ENCODE peak calls at places on chromosomes 6 and 20, in five cellular contexts. G is K562, C is A549, V is IMR-90, K is SK-N-SH. Q is an unnamed sample.

GRCh38 chr6:36808634-36809033 is 30.6 kb downstream of the CPNE5 start:
- DNase-seq in C (no peak), V (no peak), G (no peak), K (no peak), Q (no peak)

GRCh38 chr20:38139156-38139912 is 25.7 kb downstream of the TGM2 start:
- DNase-seq in G (no peak), C (no peak), K (no peak), V (no peak), Q (no peak)

GRCh38 chr20:44491635-44492395 is 16.1 kb downstream of the TTPAL start:
- DNase-seq in G (no peak), C (no peak), K (no peak), V (peak), Q (no peak)

GRCh38 chr6:87714093-87714809 is 12.2 kb upstream of the AKIRIN2 start:
- DNase-seq in G (no peak), V (peak), C (no peak), K (no peak), Q (no peak)

GRCh38 chr6:164243949-164244348 is 829.4 kb downstream of the QKI start:
- DNase-seq in C (no peak), V (no peak), G (no peak), K (no peak), Q (no peak)

GRCh38 chr6:150940951-150941350 is 75.4 kb downstream of the MTHFD1L start:
- DNase-seq in V (peak), K (no peak), G (no peak), C (no peak), Q (no peak)

GRCh38 chr6:61217714-61218113 is 1068.3 kb downstream of the KHDRBS2 start:
- DNase-seq in K (no peak), G (no peak), C (no peak), V (no peak), Q (no peak)

GRCh38 chr6:22145823-22146379 is 150.9 kb downstream of the PRL start:
- DNase-seq in K (peak), G (no peak), C (no peak), V (peak), Q (no peak)

GRCh38 chr6:145502417-145502816 is 232.9 kb downstream of the EPM2A start:
- DNase-seq in K (no peak), V (no peak), C (no peak), G (no peak), Q (no peak)

GRCh38 chr6:46476301-46476700 is 14.9 kb downstream of the RCAN2 start:
- DNase-seq in K (no peak), G (no peak), V (no peak), C (no peak), Q (no peak)

GRCh38 chr20:49916146-49917002 is 1.0 kb upstream of the SPATA2 start:
- DNase-seq in V (peak), K (no peak), C (peak), G (peak), Q (no peak)

GRCh38 chr6:108592371-108593337 is 31.9 kb downstream of the FOXO3 start:
- DNase-seq in G (peak), K (no peak), V (peak), C (no peak), Q (peak)

GRCh38 chr20:23130622-23130916 is 44.4 kb upstream of the CD93 start:
- DNase-seq in V (no peak), G (no peak), K (no peak), C (no peak), Q (no peak)

GRCh38 chr20:44723391-44723790 is 8.2 kb downstream of the CCN5 start:
- DNase-seq in K (no peak), V (no peak), C (no peak), G (no peak), Q (no peak)

GRCh38 chr6:22737331-22737730 is 168.0 kb downstream of the HDGFL1 start:
- DNase-seq in C (no peak), K (no peak), V (peak), G (no peak), Q (peak)

GRCh38 chr6:161168281-161168891 is 105.5 kb downstream of the AGPAT4 start:
- DNase-seq in V (peak), K (peak), C (peak), G (no peak), Q (no peak)

GRCh38 chr6:36804549-36804948 is 34.7 kb downstream of the CPNE5 start:
- DNase-seq in K (no peak), G (peak), V (no peak), C (no peak), Q (no peak)

GRCh38 chr6:155340464-155341129 is 26.3 kb upstream of the TFB1M start:
- DNase-seq in K (no peak), C (no peak), V (peak), G (no peak), Q (no peak)

GRCh38 chr20:35801865-35802264 is 30.1 kb downstream of the PHF20 start:
- DNase-seq in V (no peak), C (no peak), G (no peak), K (no peak), Q (no peak)

GRCh38 chr6:148464319-148465010 is 121.8 kb downstream of the SASH1 start:
- DNase-seq in K (peak), V (peak), G (peak), C (peak), Q (peak)

GRCh38 chr6:148144917-148145521 is 197.6 kb upstream of the SASH1 start:
- DNase-seq in V (peak), K (peak), G (peak), C (peak), Q (no peak)

GRCh38 chr20:62551408-62552323 is 75.9 kb upstream of the GATA5 start:
- DNase-seq in G (no peak), V (no peak), K (peak), C (no peak), Q (no peak)

GRCh38 chr6:112218563-112218962 is 35.8 kb downstream of the LAMA4 start:
- DNase-seq in G (no peak), C (no peak), K (no peak), V (no peak), Q (no peak)

GRCh38 chr6:36634317-36634716 is 40.2 kb downstream of the SRSF3 start:
- DNase-seq in C (no peak), K (no peak), V (no peak), G (no peak), Q (no peak)

GRCh38 chr6:44342489-44342888 is at the start of gene SPATS1:
- DNase-seq in C (no peak), V (no peak), G (no peak), K (peak), Q (no peak)

GRCh38 chr6:164763788-164764187 is 545.6 kb downstream of the C6orf118 start:
- DNase-seq in G (no peak), C (no peak), V (no peak), K (no peak), Q (no peak)

GRCh38 chr6:39003072-39003471 is 45.5 kb upstream of the GLP1R start:
- DNase-seq in C (no peak), G (peak), V (no peak), K (no peak), Q (no peak)
- TF ChIP-seq RFX5 in C (no peak), G (no peak), V (no peak), K (no peak), Q (no peak)

GRCh38 chr20:48404598-48404997 is 423.2 kb downstream of the PREX1 start:
- DNase-seq in K (no peak), G (no peak), C (peak), V (no peak), Q (no peak)
- TF ChIP-seq RFX5 in K (no peak), G (no peak), C (no peak), V (no peak), Q (no peak)

DNA sequence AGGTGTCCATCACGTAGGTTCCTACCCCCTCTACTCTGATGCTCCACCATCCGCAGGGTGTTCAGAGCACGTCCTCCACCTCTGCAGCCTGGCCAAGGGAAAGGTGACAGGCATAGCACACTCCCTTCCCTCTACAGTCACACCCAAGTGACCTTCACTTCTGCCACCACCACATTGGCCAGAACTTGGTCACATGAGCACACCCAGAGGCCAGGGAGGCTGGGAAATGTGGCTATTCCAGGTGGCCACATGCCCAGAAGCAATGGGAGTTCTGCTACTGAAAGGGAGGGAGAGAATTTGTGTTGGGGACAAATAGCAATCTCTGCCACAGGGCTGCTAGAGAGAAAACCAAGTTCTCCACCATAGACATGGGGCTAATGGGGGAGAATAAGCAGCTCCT is 180.3 kb downstream of the NFATC2 start:
- DNase-seq in V (no peak), C (no peak), K (no peak), G (no peak), Q (no peak)
- TF ChIP-seq RFX5 in V (no peak), C (no peak), K (no peak), G (no peak), Q (no peak)

GRCh38 chr6:107320126-107320525 is 139.2 kb downstream of the PDSS2 start:
- DNase-seq in K (no peak), C (no peak), G (no peak), V (peak), Q (no peak)
- TF ChIP-seq RFX5 in K (no peak), C (no peak), G (no peak), V (no peak), Q (no peak)

GRCh38 chr6:41650120-41650519 is 11.9 kb downstream of the MDFI start:
- DNase-seq in K (no peak), C (no peak), G (no peak), V (no peak), Q (no peak)

GRCh38 chr6:41648921-41649320 is 10.7 kb downstream of the MDFI start:
- DNase-seq in K (peak), V (no peak), C (no peak), G (no peak), Q (no peak)

GRCh38 chr6:41651246-41651961 is 13.1 kb downstream of the MDFI start:
- DNase-seq in K (no peak), C (no peak), V (no peak), G (no peak), Q (no peak)

GRCh38 chr6:41648070-41648585 is 9.9 kb downstream of the MDFI start:
- DNase-seq in C (no peak), G (no peak), V (no peak), K (no peak), Q (no peak)

DNA sequence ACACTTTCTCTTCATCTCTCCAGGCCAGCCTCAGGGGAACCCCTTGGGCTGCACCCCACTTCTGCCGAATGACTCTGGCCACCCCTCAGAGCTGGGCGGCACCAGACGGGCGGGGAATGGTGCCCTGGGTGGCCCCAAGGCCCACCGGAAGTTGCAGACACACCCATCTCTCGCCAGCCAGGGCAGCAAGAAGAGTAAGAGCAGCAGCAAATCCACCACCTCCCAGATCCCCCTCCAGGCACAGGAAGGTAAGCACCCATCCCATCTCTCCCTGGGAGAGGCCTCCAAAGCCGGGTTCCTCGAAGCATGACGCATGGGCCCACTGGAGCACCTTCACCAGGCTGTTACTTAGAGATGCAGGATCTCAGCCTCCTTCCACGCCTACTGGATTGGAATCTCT is 11.3 kb downstream of the MDFI start:
- DNase-seq in K (no peak), V (no peak), G (no peak), C (no peak), Q (no peak)
- TF ChIP-seq RFX5 in K (no peak), V (no peak), G (no peak), C (no peak), Q (no peak)

GRCh38 chr20:24862186-24862585 is 86.9 kb upstream of the CST7 start:
- DNase-seq in V (no peak), C (no peak), G (no peak), K (no peak), Q (no peak)

GRCh38 chr20:24863356-24863755 is 85.7 kb upstream of the CST7 start:
- DNase-seq in K (no peak), V (peak), C (no peak), G (no peak), Q (no peak)

GRCh38 chr20:24862606-24863005 is 86.5 kb upstream of the CST7 start:
- DNase-seq in K (no peak), C (no peak), V (no peak), G (no peak), Q (no peak)

GRCh38 chr20:24855848-24856247 is 93.2 kb upstream of the CST7 start:
- DNase-seq in V (no peak), C (no peak), G (no peak), K (no peak), Q (no peak)

GRCh38 chr20:24859539-24859938 is 89.5 kb upstream of the CST7 start:
- DNase-seq in G (no peak), V (no peak), C (no peak), K (no peak), Q (no peak)
- TF ChIP-seq RFX5 in G (no peak), V (no peak), C (no peak), K (no peak), Q (no peak)

DNA sequence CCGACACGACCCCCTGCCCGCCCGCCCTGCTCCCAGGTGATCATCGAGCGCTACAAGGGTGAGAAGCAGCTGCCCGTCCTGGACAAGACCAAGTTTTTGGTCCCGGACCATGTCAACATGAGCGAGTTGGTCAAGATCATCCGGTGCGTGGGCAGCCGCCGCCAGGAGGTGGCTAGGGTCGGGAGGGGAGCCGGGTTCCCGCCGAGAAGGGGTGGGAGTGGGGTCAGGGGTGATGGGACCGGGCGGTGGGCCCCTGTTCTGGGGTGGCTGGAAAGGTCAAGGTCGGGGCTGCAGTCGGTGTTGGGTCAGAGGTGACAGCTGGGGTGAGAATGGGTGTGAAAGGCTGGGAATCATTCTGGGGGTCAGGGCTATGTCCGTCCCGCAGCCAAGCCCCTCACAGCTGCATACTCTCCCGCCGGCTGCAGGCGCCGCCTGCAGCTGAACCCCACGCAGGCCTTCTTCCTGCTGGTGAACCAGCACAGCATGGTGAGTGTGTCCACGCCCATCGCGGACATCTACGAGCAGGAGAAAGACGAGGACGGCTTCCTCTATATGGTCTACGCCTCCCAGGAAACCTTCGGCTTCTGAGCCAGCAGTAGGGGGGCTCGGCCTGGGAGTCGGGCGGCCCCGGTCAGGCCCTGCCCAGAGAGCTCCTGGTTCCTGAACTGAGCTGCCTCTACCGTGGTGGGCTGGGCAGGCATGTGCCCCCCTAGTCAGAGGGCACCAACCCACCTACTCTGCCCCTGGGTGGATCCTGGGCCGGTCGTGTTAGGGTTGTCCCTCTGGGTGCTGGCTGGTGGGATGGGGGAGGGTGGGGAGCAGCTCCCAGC is 1.0 kb downstream of the MAP1LC3A start:
- DNase-seq in G (no peak), K (peak), V (no peak), C (no peak), Q (no peak)
- TF ChIP-seq RFX5 in G (no peak), K (no peak), V (no peak), C (no peak), Q (no peak)

GRCh38 chr6:25899580-25900408 is 25.8 kb upstream of the SLC17A3 start:
- DNase-seq in G (no peak), V (no peak), C (no peak), K (no peak), Q (no peak)

GRCh38 chr6:25900843-25901242 is 26.8 kb upstream of the SLC17A3 start:
- DNase-seq in G (no peak), V (no peak), C (no peak), K (no peak), Q (no peak)

GRCh38 chr6:25899123-25899522 is 25.1 kb upstream of the SLC17A3 start:
- DNase-seq in K (no peak), C (no peak), V (no peak), G (no peak), Q (no peak)

GRCh38 chr6:25896252-25896651 is 22.2 kb upstream of the SLC17A3 start:
- DNase-seq in K (no peak), G (no peak), C (no peak), V (no peak), Q (no peak)

DNA sequence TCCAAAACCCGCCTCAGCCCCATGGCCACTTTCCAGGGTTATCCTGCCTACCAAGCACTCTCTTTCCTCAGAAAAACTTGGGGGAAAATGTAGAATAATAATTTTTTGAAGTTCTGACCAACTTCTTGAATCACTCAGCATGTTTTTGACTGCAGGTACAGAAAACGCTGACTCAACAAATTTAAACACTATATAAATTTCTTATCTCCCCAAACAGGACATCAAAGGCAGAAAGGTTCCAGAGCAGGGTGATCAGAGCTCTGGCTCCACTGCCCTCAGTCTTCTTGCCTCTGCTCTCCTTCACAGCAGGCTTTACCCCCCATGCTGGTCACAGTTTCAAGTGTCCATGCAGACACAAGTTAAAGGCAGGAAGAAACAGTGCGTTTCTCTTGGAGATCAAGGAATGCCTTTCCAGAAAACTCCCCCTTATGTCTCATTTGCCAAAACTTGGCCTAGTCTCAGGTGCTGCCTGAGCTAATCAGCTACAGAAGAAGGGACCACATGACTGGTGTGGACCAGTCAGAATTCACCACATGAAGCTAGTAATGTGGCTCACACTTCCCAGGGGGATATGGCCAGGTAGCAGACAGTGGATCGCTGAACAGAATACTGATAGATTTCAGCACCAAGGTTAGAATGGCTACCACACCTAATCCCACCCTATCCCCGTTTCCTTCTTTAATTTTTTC is 24.4 kb upstream of the SLC17A3 start:
- DNase-seq in K (no peak), V (no peak), G (peak), C (no peak), Q (no peak)
- TF ChIP-seq RFX5 in K (no peak), V (no peak), G (no peak), C (no peak), Q (no peak)

GRCh38 chr6:57313711-57314471 is 3.5 kb upstream of the PRIM2 start:
- DNase-seq in C (peak), G (no peak), K (no peak), V (peak), Q (no peak)
- TF ChIP-seq RFX5 in C (no peak), G (no peak), K (no peak), V (no peak), Q (no peak)